ENCODE peak calls at places on chromosomes 16 and 17, in four cellular contexts. U is heart left ventricle, L is WERI-Rb-1, S is psoas muscle. Z is an unnamed sample.
A peak's percentile ranks its signal among the peaks of the same experiment; 100 is the strongest.

GRCh38 chr16:71358464-71359031 is at the start of gene CALB2:
- DNase-seq in S (peak; percentile 71), U (peak; percentile 55), L (peak; percentile 61), Z (peak; percentile 76)

GRCh38 chr17:80034977-80035686 is 540 bp downstream of the TBC1D16 start:
- DNase-seq in U (peak; percentile 32), S (peak; percentile 46), L (no peak), Z (no peak)

GRCh38 chr17:65794572-65794971 is 233.1 kb upstream of the AXIN2 start:
- DNase-seq in U (no peak), L (peak; percentile 36), S (no peak), Z (no peak)

GRCh38 chr16:49876716-49877129 is 20.8 kb upstream of the ZNF423 start:
- DNase-seq in L (peak; percentile 74), S (peak; percentile 78), U (peak; percentile 76), Z (peak; percentile 27)

GRCh38 chr16:73503093-73503492 is 455.2 kb upstream of the ZFHX3 start:
- DNase-seq in S (no peak), L (no peak), U (no peak), Z (no peak)

GRCh38 chr17:49496183-49496865 is 1.2 kb downstream of the NGFR start:
- DNase-seq in L (peak; percentile 85), S (peak; percentile 82), U (peak; percentile 82), Z (peak; percentile 82)

GRCh38 chr16:17205279-17206139 is 265.3 kb downstream of the XYLT1 start:
- DNase-seq in U (no peak), L (no peak), S (no peak), Z (no peak)

GRCh38 chr17:61418433-61418832 is 18.8 kb downstream of the TBX2 start:
- DNase-seq in S (no peak), L (no peak), U (no peak), Z (no peak)

GRCh38 chr16:65218348-65218747 is 96.5 kb upstream of the CDH11 start:
- DNase-seq in U (no peak), L (no peak), S (no peak), Z (no peak)

GRCh38 chr16:87333101-87333500 is 15.9 kb upstream of the C16orf95 start:
- DNase-seq in U (no peak), S (no peak), L (no peak), Z (no peak)

GRCh38 chr17:30550512-30551273 is 73.5 kb downstream of the GOSR1 start:
- DNase-seq in L (no peak), S (no peak), U (no peak), Z (no peak)

GRCh38 chr16:80285089-80285488 is 255.7 kb upstream of the DYNLRB2 start:
- DNase-seq in U (no peak), L (no peak), S (no peak), Z (no peak)

GRCh38 chr17:28199115-28199514 is 119.9 kb upstream of the TMEM97 start:
- DNase-seq in U (no peak), L (no peak), S (no peak), Z (no peak)

GRCh38 chr16:73329363-73330306 is 281.7 kb upstream of the ZFHX3 start:
- DNase-seq in S (no peak), U (no peak), L (no peak), Z (no peak)

GRCh38 chr16:4613636-4614570 is 785 bp downstream of the UBALD1 start:
- DNase-seq in S (peak; percentile 49), U (peak; percentile 35), L (no peak), Z (no peak)

GRCh38 chr17:66989579-66989978 is 25.1 kb downstream of the CACNG4 start:
- DNase-seq in U (no peak), S (no peak), L (no peak), Z (no peak)

GRCh38 chr17:70144260-70144846 is 25.0 kb upstream of the KCNJ2 start:
- DNase-seq in L (no peak), U (no peak), S (no peak), Z (no peak)

GRCh38 chr16:54503436-54503835 is 216.8 kb upstream of the IRX3 start:
- DNase-seq in U (no peak), L (no peak), S (no peak), Z (no peak)

GRCh38 chr16:51666821-51667220 is 515.8 kb upstream of the SALL1 start:
- DNase-seq in L (no peak), S (no peak), U (no peak), Z (no peak)

GRCh38 chr17:50075446-50076032 is 19.6 kb upstream of the PDK2 start:
- DNase-seq in U (no peak), S (no peak), L (no peak), Z (no peak)

GRCh38 chr17:57898487-57899311 is 48.9 kb upstream of the MRPS23 start:
- DNase-seq in S (peak; percentile 75), U (peak; percentile 79), L (peak; percentile 85), Z (no peak)

GRCh38 chr16:77657016-77657415 is 65.3 kb upstream of the NUDT7 start:
- DNase-seq in S (no peak), L (no peak), U (no peak), Z (no peak)

GRCh38 chr16:88713054-88713453 is 6.8 kb downstream of the CTU2 start:
- DNase-seq in U (no peak), S (no peak), L (no peak), Z (no peak)

GRCh38 chr17:20073056-20073979 is 64.2 kb downstream of the SPECC1 start:
- DNase-seq in S (peak; percentile 51), U (peak; percentile 69), L (no peak), Z (no peak)

GRCh38 chr16:4319454-4319853 is 3.6 kb downstream of the GLIS2 start:
- DNase-seq in L (no peak), S (peak; percentile 53), U (no peak), Z (no peak)

GRCh38 chr17:63816123-63816522 is 11.1 kb upstream of the PSMC5 start:
- DNase-seq in L (no peak), U (no peak), S (no peak), Z (no peak)

GRCh38 chr16:4404247-4404966 is 12.0 kb downstream of the CORO7 start:
- DNase-seq in L (peak; percentile 82), U (no peak), S (no peak), Z (no peak)

GRCh38 chr16:88649924-88650748 is 717 bp downstream of the CYBA start:
- DNase-seq in S (no peak), U (peak; percentile 58), L (no peak), Z (no peak)

GRCh38 chr16:51137097-51137496 is 14.0 kb downstream of the SALL1 start:
- DNase-seq in U (no peak), L (no peak), S (no peak), Z (no peak)

GRCh38 chr17:80742091-80742490 is 197.5 kb downstream of the RPTOR start:
- DNase-seq in U (no peak), S (no peak), L (no peak), Z (no peak)

GRCh38 chr17:81403671-81404534 is 8.6 kb downstream of the BAHCC1 start:
- DNase-seq in L (no peak), S (peak; percentile 43), U (no peak), Z (no peak)

GRCh38 chr16:59865071-59865671 is 1131.1 kb upstream of the GOT2 start:
- DNase-seq in S (no peak), L (no peak), U (no peak), Z (no peak)

GRCh38 chr16:46918905-46919792 is 35.0 kb downstream of the GPT2 start:
- DNase-seq in L (peak; percentile 49), S (no peak), U (no peak), Z (no peak)

GRCh38 chr16:52466998-52467397 is 79.9 kb downstream of the TOX3 start:
- DNase-seq in S (no peak), U (no peak), L (no peak), Z (no peak)

GRCh38 chr17:6075845-6076244 is 5.7 kb downstream of the WSCD1 start:
- DNase-seq in L (peak; percentile 75), S (no peak), U (no peak), Z (no peak)

GRCh38 chr16:88772871-88773811 is 11.9 kb downstream of the PIEZO1 start:
- DNase-seq in S (peak; percentile 71), U (peak; percentile 61), L (peak; percentile 71), Z (no peak)

GRCh38 chr17:66776999-66777688 is 57.8 kb upstream of the CACNG5 start:
- DNase-seq in S (no peak), L (no peak), U (no peak), Z (no peak)

GRCh38 chr16:57648590-57649442 is 19.3 kb upstream of the ADGRG3 start:
- DNase-seq in S (peak; percentile 69), L (peak; percentile 80), U (peak; percentile 78), Z (peak; percentile 82)

GRCh38 chr17:72516772-72517399 is 396.1 kb downstream of the SOX9 start:
- DNase-seq in S (no peak), L (no peak), U (no peak), Z (no peak)

GRCh38 chr17:72514321-72514861 is 393.6 kb downstream of the SOX9 start:
- DNase-seq in S (no peak), L (no peak), U (no peak), Z (no peak)

GRCh38 chr17:72517413-72518237 is 396.8 kb downstream of the SOX9 start:
- DNase-seq in U (no peak), S (no peak), L (no peak), Z (no peak)

GRCh38 chr17:72514888-72515287 is 394.1 kb downstream of the SOX9 start:
- DNase-seq in U (peak; percentile 37), L (no peak), S (no peak), Z (no peak)

GRCh38 chr17:72515291-72516065 is 394.7 kb downstream of the SOX9 start:
- DNase-seq in U (no peak), L (no peak), S (no peak), Z (no peak)
- TF ChIP-seq CTCF in U (no peak), L (no peak), S (no peak), Z (no peak)

DNA sequence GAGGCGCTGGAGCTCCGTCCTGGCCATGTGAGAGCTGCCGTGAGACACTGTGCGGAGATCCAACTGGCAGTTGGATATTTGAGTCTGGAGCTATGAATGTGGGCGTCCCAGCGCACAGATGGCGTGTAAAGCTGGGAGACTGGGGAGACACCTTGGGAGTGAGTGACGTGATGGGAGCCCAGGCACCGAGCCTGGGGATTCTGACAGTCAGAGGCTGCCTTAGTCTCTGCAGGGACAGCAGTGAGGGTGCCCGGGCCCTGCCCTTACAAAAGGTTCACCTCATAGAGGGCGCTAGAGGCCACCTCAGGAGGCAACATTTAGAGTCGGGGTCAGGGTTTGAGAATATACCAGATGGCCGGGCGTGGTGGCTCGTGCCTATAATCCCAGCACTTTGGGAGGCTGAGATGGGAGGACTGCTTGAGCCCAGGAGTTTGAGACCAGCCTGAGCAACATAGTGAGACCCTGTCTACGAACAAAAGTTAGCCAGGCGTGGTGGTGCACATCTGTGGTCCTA is 194.1 kb upstream of the GSE1 start:
- DNase-seq in S (no peak), L (peak; percentile 77), U (peak; percentile 13), Z (no peak)
- TF ChIP-seq CTCF in S (no peak), L (peak; percentile 47), U (no peak), Z (no peak)

GRCh38 chr17:75614006-75614405 is 19.2 kb upstream of the SMIM5 start:
- DNase-seq in U (no peak), L (peak; percentile 78), S (no peak), Z (no peak)
- TF ChIP-seq CTCF in U (no peak), L (peak; percentile 75), S (no peak), Z (no peak)

DNA sequence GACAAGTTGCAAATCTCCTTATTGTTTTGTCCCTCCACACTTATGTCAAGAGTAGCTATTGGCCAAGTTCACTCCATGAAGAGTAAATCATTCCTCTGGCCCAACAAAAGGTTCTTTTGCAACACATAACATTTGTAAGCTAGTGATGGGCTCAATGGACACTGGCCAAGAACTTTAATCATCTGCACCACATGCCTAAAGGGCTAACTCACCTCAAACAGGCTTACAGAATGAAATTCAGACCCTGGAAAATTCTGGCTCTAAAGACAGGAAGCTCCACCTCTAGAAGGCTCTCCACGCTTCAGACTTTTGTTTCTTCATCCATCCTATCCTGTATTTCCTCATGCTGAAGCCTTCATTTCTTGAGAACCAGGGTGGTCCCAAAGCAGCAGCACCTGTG is 10.9 kb upstream of the ANKFN1 start:
- DNase-seq in S (no peak), L (no peak), U (no peak), Z (no peak)
- TF ChIP-seq CTCF in S (no peak), L (no peak), U (no peak), Z (no peak)